ENCODE peak calls at places on chromosomes 1 and 21, in six cellular contexts. Y, T, I, B, C and M are unnamed samples.

GRCh38 chr1:232625319-232625868 is 4.5 kb downstream of the SIPA1L2 start:
- DNase-seq in B (no peak), I (no peak), C (no peak), Y (no peak), T (no peak), M (no peak)

GRCh38 chr1:89274431-89274857 is 1.8 kb upstream of the GBP5 start:
- DNase-seq in B (no peak), Y (no peak), C (peak), I (peak), T (no peak), M (peak)

GRCh38 chr1:23930861-23931471 is 17.8 kb upstream of the CNR2 start:
- DNase-seq in C (peak), Y (no peak), T (no peak), I (peak), B (no peak), M (peak)

GRCh38 chr1:216310776-216311175 is 112.5 kb downstream of the USH2A start:
- DNase-seq in Y (peak), C (peak), I (peak), B (peak), T (peak), M (peak)

GRCh38 chr1:165228676-165229075 is 127.8 kb downstream of the LMX1A start:
- DNase-seq in I (no peak), B (no peak), T (peak), Y (no peak), C (no peak), M (peak)

GRCh38 chr1:53645690-53646078 is 93.3 kb downstream of the GLIS1 start:
- DNase-seq in Y (no peak), B (no peak), T (no peak), I (no peak), C (no peak), M (no peak)

GRCh38 chr21:45991606-45992301 is 10.2 kb downstream of the COL6A1 start:
- DNase-seq in T (no peak), B (no peak), Y (no peak), I (no peak), C (no peak), M (no peak)

GRCh38 chr1:116486424-116486823 is 84.4 kb downstream of the CD58 start:
- DNase-seq in C (no peak), I (peak), T (no peak), Y (no peak), B (no peak), M (peak)

GRCh38 chr1:206816390-206817287 is 44.3 kb upstream of the IL10 start:
- DNase-seq in T (no peak), Y (no peak), C (no peak), B (no peak), I (peak), M (peak)

GRCh38 chr1:70840260-70840953 is 207.2 kb downstream of the PTGER3 start:
- DNase-seq in T (peak), I (no peak), B (no peak), Y (no peak), C (no peak), M (no peak)

GRCh38 chr1:116489231-116489697 is 81.6 kb downstream of the CD58 start:
- DNase-seq in T (peak), Y (no peak), C (no peak), I (no peak), B (no peak), M (peak)

GRCh38 chr1:115114308-115114707 is 25.0 kb upstream of the TSPAN2 start:
- DNase-seq in I (no peak), B (no peak), Y (no peak), T (no peak), C (no peak), M (no peak)

GRCh38 chr1:1461721-1462317 is 9.7 kb upstream of the ATAD3B start:
- DNase-seq in Y (no peak), B (peak), T (no peak), C (no peak), I (no peak), M (no peak)

GRCh38 chr21:33021667-33022066 is 4.1 kb upstream of the OLIG2 start:
- DNase-seq in I (no peak), C (no peak), B (no peak), T (no peak), Y (no peak), M (no peak)

GRCh38 chr1:216119600-216119999 is 303.6 kb downstream of the USH2A start:
- DNase-seq in Y (no peak), C (peak), I (peak), B (no peak), T (peak), M (peak)

GRCh38 chr1:67752306-67752705 is 67.3 kb downstream of the GADD45A start:
- DNase-seq in Y (no peak), T (peak), B (no peak), C (no peak), I (no peak), M (no peak)

GRCh38 chr1:1623631-1624442 is 8.1 kb upstream of the MMP23B start:
- DNase-seq in T (no peak), Y (no peak), C (no peak), B (no peak), I (no peak), M (no peak)

GRCh38 chr21:45990741-45991605 is 9.4 kb downstream of the COL6A1 start:
- DNase-seq in I (no peak), C (no peak), Y (no peak), B (no peak), T (no peak), M (no peak)

GRCh38 chr21:44994016-44994365 is 54.2 kb downstream of the SLX9 start:
- DNase-seq in B (no peak), Y (no peak), C (no peak), I (no peak), T (no peak), M (no peak)

GRCh38 chr1:190479537-190479936 is 1.9 kb upstream of the BRINP3 start:
- DNase-seq in Y (no peak), T (peak), I (no peak), B (no peak), C (no peak), M (no peak)

GRCh38 chr1:16015960-16016901 is 1.6 kb downstream of the HSPB7 start:
- DNase-seq in C (no peak), B (no peak), Y (no peak), T (no peak), I (no peak), M (no peak)

GRCh38 chr1:230826166-230826875 is 42.0 kb downstream of the C1orf198 start:
- DNase-seq in T (no peak), Y (no peak), B (no peak), C (no peak), I (no peak), M (no peak)

GRCh38 chr1:20472860-20473711 is 12.9 kb downstream of the CAMK2N1 start:
- DNase-seq in I (peak), T (peak), B (peak), Y (peak), C (no peak), M (peak)

GRCh38 chr1:5915587-5916571 is 76.3 kb downstream of the NPHP4 start:
- DNase-seq in C (no peak), I (peak), Y (no peak), B (peak), T (peak), M (peak)

GRCh38 chr1:186183219-186183618 is 191.8 kb downstream of the TPR start:
- DNase-seq in T (no peak), Y (no peak), C (peak), B (no peak), I (peak), M (peak)

GRCh38 chr1:111565079-111565478 is 54.5 kb upstream of the RAP1A start:
- DNase-seq in I (peak), C (no peak), T (no peak), B (no peak), Y (no peak), M (peak)

GRCh38 chr1:23129846-23130245 is 38.8 kb downstream of the LUZP1 start:
- DNase-seq in I (no peak), C (no peak), Y (no peak), B (no peak), T (no peak), M (no peak)

DNA sequence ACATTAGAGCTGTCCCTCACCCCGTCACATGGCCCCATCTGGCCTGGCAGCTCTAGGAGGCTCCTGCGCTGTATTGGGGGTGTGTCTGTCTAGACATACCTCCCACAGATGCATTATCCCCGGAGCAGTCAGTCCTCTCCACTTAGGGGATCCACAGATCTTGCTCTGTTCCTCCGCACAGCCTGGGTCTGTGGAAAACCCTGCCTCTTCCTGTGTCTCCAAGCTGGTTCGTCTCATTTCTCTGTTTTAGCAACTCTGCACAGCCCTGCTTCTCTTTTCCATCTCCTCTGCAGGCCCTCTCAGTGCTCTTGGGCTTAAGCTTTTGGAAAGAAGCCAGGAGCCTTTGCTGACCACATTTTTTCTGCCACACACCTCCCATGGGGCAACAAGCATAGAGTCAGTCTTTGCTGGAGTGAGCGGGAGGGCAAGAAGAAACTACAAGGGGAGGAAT is 241.5 kb downstream of the FOXD2 start:
- DNase-seq in Y (no peak), I (no peak), T (no peak), C (no peak), B (peak), M (no peak)
- H2BK120ac ChIP-seq in Y (no peak), I (no peak), T (no peak), C (no peak), B (no peak), M (no peak)

GRCh38 chr1:10838541-10838940 is 42.1 kb upstream of the CASZ1 start:
- DNase-seq in Y (no peak), T (no peak), C (no peak), I (no peak), B (no peak), M (no peak)
- H2BK120ac ChIP-seq in Y (peak), T (no peak), C (no peak), I (no peak), B (no peak), M (no peak)

GRCh38 chr1:225426395-225427248 is 1.2 kb downstream of the LBR start:
- DNase-seq in C (no peak), I (peak), Y (no peak), B (no peak), T (peak), M (peak)

GRCh38 chr1:225428879-225429455 is 1.1 kb upstream of the LBR start:
- DNase-seq in B (no peak), T (no peak), I (no peak), Y (no peak), C (no peak), M (no peak)

GRCh38 chr1:225430301-225430700 is 2.5 kb upstream of the LBR start:
- DNase-seq in T (no peak), Y (no peak), I (no peak), B (no peak), C (no peak), M (no peak)

GRCh38 chr1:225427249-225428065 is at the start of gene LBR:
- DNase-seq in Y (peak), C (no peak), T (no peak), I (peak), B (no peak), M (peak)

DNA sequence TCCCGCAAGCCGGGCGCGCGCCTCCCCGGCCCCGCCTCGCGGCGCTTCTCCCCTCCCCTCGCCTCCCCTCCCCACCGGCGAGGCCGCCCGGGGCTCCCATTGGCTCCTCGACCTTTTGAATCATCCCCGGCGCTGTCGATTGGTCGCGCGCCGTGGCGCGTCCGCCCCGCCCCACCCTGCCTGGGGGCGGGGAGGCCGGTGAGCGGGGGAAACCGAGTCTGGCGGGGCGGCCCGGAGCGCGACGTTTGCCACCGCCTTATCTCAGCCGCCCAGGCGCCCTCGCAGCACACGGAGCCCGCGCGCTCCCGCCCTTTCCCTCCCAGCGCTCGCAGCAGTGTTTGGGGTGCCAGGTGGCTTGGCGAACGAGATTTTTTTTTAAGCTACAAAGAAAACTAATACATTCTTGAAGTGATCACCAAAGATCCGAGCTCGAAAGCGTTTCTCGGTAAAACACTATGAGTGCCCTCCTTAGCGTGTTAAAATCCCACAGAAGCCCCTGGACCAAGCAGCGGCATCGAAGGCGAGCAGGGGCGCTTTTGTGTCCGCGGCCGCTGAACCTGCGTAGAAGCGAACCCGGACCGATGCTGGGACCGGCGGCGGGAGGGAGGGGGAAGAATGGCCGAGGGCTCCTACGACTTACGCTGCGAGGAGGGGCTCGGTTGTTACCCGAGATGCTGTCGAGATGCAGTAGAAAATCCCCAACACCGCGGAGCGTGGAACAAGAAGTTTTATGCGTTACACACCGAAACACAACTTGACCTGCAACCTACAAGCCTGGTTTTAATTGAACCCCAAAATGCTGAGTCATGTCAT is 434 bp upstream of the LBR start:
- DNase-seq in Y (peak), B (peak), T (peak), C (peak), I (peak), M (peak)
- H2BK120ac ChIP-seq in Y (peak), B (no peak), T (peak), C (peak), I (peak), M (peak)

GRCh38 chr1:43834280-43835140 is 99.1 kb upstream of the ARTN start:
- DNase-seq in I (peak), B (no peak), C (peak), T (no peak), Y (no peak), M (no peak)
- H2BK120ac ChIP-seq in I (peak), B (no peak), C (peak), T (no peak), Y (no peak), M (peak)

DNA sequence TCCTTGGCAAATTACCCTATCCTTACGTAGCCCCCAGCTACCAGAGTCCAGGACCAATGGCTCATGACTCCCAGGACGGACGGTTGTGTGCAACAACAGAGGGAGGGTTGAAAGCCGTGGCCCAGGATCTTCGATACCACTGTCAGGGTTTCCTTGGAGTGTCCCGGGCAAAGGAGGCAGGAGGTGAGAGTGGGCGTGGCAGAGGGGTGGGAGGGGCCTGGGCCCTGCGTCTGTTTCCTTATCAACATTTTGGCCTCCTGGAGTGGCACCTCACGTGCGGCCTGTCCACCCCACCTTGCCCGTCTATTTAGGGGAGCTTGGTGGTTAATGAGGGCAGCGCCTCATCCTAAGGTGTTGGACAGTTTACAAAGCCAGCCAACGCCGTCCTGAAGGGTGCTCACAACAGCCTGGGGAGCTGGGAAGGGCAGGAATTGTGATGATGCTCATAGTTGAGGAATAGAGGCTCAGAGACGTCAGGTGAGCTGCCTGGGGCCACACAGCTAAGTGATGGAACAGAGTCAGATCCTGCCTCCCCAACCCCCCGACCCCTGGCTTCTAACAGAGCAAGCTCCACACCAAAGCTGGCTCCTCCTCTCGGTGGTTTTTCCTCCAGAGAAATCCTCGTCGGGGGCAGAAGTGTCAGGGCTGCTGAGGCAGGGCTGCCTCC is 17.4 kb upstream of the ARHGEF10L start:
- DNase-seq in I (no peak), T (no peak), Y (no peak), C (no peak), B (peak), M (no peak)
- H2BK120ac ChIP-seq in I (no peak), T (no peak), Y (no peak), C (no peak), B (no peak), M (no peak)

GRCh38 chr1:152997911-152998310 is 3.6 kb upstream of the SPRR3 start:
- DNase-seq in B (no peak), I (no peak), Y (no peak), T (no peak), C (peak), M (no peak)

GRCh38 chr1:153000294-153000693 is 1.3 kb upstream of the SPRR3 start:
- DNase-seq in T (peak), I (no peak), C (no peak), Y (no peak), B (no peak), M (no peak)

GRCh38 chr1:153001382-153001781 is at the start of gene SPRR3:
- DNase-seq in Y (no peak), I (no peak), C (peak), B (no peak), T (no peak), M (no peak)

GRCh38 chr1:152998476-152998875 is 3.1 kb upstream of the SPRR3 start:
- DNase-seq in C (peak), I (no peak), Y (no peak), B (no peak), T (no peak), M (no peak)

GRCh38 chr1:152999818-153000217 is 1.7 kb upstream of the SPRR3 start:
- DNase-seq in C (no peak), I (no peak), Y (no peak), T (no peak), B (no peak), M (no peak)
- H2BK120ac ChIP-seq in C (no peak), I (no peak), Y (no peak), T (no peak), B (no peak), M (no peak)

GRCh38 chr1:113984710-113985109 is 5.4 kb downstream of the OLFML3 start:
- DNase-seq in I (no peak), C (no peak), B (no peak), Y (no peak), T (no peak), M (peak)

GRCh38 chr1:113980120-113980519 is 846 bp downstream of the OLFML3 start:
- DNase-seq in B (no peak), T (no peak), I (no peak), C (no peak), Y (no peak), M (peak)

GRCh38 chr1:113982955-113983742 is 3.9 kb downstream of the OLFML3 start:
- DNase-seq in I (no peak), C (no peak), T (no peak), Y (no peak), B (no peak), M (no peak)

GRCh38 chr1:113983826-113984225 is 4.6 kb downstream of the OLFML3 start:
- DNase-seq in C (no peak), T (no peak), Y (no peak), B (no peak), I (no peak), M (no peak)

DNA sequence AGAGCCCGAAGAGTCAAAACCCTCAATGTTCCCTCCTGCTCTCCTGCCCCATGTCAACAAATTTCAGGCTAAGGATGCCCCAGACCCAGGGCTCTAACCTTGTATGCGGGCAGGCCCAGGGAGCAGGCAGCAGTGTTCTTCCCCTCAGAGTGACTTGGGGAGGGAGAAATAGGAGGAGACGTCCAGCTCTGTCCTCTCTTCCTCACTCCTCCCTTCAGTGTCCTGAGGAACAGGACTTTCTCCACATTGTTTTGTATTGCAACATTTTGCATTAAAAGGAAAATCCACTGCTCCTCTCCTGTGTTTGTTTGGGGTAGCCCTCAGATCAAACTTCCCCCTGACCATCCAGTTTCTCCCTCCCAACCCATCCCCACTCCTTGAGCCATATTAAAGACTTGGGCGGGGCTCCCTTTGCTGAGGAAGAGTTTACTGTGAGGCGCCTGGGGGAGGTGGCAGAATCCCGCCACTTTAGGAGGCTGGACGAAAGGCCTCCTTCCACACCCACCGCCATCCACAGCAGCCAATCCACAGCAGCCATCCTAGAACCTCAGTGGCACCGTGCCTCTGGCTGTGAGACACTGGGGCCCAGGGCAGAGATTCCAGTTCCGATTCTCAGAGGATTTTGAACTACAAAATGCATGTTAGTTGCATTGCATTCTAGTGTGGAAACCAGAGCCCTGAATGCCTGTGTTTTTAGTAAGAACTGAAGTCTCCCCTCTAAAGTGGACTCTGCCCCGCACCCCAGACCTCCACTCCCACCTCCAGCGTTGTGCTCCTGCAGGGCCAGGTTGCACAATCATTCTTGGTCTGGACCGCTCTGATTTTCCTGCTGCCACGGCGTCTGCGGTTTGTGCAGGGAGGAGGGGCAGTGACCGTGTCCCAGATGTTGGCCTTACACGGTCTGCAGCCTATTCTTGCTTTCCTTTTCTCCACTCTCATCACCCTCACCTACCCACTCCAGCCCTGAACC is 3.0 kb downstream of the OLFML3 start:
- DNase-seq in C (no peak), I (peak), T (peak), Y (no peak), B (peak), M (peak)
- H2BK120ac ChIP-seq in C (peak), I (peak), T (no peak), Y (no peak), B (no peak), M (peak)

GRCh38 chr1:182761396-182762395 is 27.9 kb upstream of the NPL start:
- DNase-seq in I (peak), T (no peak), C (no peak), B (no peak), Y (no peak), M (peak)
- H2BK120ac ChIP-seq in I (no peak), T (no peak), C (peak), B (peak), Y (no peak), M (peak)